ENCODE peak calls at places on chromosomes 7 and 10, in four cellular contexts. E is NCI-H1694, B is AG04450, O is activated T-cell treated with anti-CD3 and anti-CD28 coated beads for 24 hours. W is an unnamed sample.

GRCh38 chr7:151075662-151075971 is 5.0 kb downstream of the FASTK start:
- DNase-seq in E (no peak), B (no peak), O (no peak), W (no peak)

GRCh38 chr10:22317771-22318565 is 1.8 kb downstream of the COMMD3 start:
- DNase-seq in E (no peak), B (no peak), O (no peak), W (no peak)

GRCh38 chr7:28405662-28406061 is 6.7 kb upstream of the CREB5 start:
- DNase-seq in E (no peak), B (peak; percentile 68), O (no peak), W (no peak)

GRCh38 chr10:110020265-110020664 is 12.5 kb downstream of the ADD3 start:
- DNase-seq in E (no peak), B (no peak), O (no peak), W (no peak)

GRCh38 chr10:127302343-127302742 is 106.0 kb upstream of the INSYN2A start:
- DNase-seq in E (no peak), B (no peak), O (no peak), W (no peak)

GRCh38 chr10:22618081-22618785 is 96.1 kb downstream of the PIP4K2A start:
- DNase-seq in E (no peak), B (no peak), O (no peak), W (no peak)

GRCh38 chr10:11748866-11749265 is 6.7 kb downstream of the ECHDC3 start:
- DNase-seq in E (no peak), B (no peak), O (no peak), W (no peak)

GRCh38 chr10:9302142-9302746 is 1247.8 kb downstream of the GATA3 start:
- DNase-seq in E (no peak), B (peak; percentile 21), O (no peak), W (no peak)

GRCh38 chr7:117777335-117778150 is 95.7 kb downstream of the CTTNBP2 start:
- DNase-seq in E (no peak), B (no peak), O (no peak), W (no peak)

GRCh38 chr7:143487566-143487965 is 9.9 kb downstream of the TAS2R41 start:
- DNase-seq in E (no peak), B (no peak), O (no peak), W (no peak)

GRCh38 chr7:70387197-70387596 is 744.7 kb upstream of the GALNT17 start:
- DNase-seq in E (peak; percentile 43), B (no peak), O (no peak), W (no peak)

GRCh38 chr10:11587860-11588259 is 23.6 kb downstream of the USP6NL start:
- DNase-seq in E (no peak), B (no peak), O (no peak), W (no peak)

GRCh38 chr7:10646249-10646648 is 327.4 kb upstream of the PHF14 start:
- DNase-seq in E (no peak), B (no peak), O (no peak), W (no peak)

GRCh38 chr10:33087922-33088321 is 129.9 kb upstream of the ITGB1 start:
- DNase-seq in E (no peak), B (no peak), O (no peak), W (no peak)

GRCh38 chr10:70146489-70147488 is at the start of gene TYSND1:
- DNase-seq in E (peak; percentile 99), B (peak; percentile 96), O (peak; percentile 89), W (peak; percentile 86)

GRCh38 chr10:99172130-99172738 is 63.4 kb downstream of the HPSE2 start:
- DNase-seq in E (peak; percentile 45), B (peak; percentile 10), O (no peak), W (no peak)

GRCh38 chr10:68110027-68110426 is 739 bp downstream of the MYPN start:
- DNase-seq in E (no peak), B (no peak), O (no peak), W (no peak)

GRCh38 chr10:71893920-71894319 is 42.9 kb upstream of the PSAP start:
- DNase-seq in E (no peak), B (no peak), O (no peak), W (no peak)

GRCh38 chr10:28810062-28810870 is 132.9 kb downstream of the BAMBI start:
- DNase-seq in E (no peak), B (no peak), O (no peak), W (no peak)

GRCh38 chr10:3401491-3401938 is 228.9 kb upstream of the PITRM1 start:
- DNase-seq in E (no peak), B (peak; percentile 44), O (no peak), W (no peak)

GRCh38 chr10:101839421-101840063 is 4.1 kb downstream of the KCNIP2 start:
- DNase-seq in E (no peak), B (no peak), O (no peak), W (no peak)

GRCh38 chr10:76632158-76633051 is 1005.2 kb downstream of the KCNMA1 start:
- DNase-seq in E (no peak), B (no peak), O (no peak), W (no peak)

GRCh38 chr7:65235586-65235985 is 138.1 kb upstream of the ZNF92 start:
- DNase-seq in E (no peak), B (no peak), O (no peak), W (no peak)

GRCh38 chr7:21146642-21147423 is 281.1 kb upstream of the SP4 start:
- DNase-seq in E (no peak), B (no peak), O (no peak), W (no peak)

GRCh38 chr7:30468791-30469190 is 9.8 kb downstream of the NOD1 start:
- DNase-seq in E (no peak), B (no peak), O (no peak), W (no peak)